ENCODE peak calls at places on chromosomes 12 and 14, in five cellular contexts. One of them, this sample, is unnamed.
A peak's percentile ranks its signal among the peaks of the same experiment; 100 is the strongest.

GRCh38 chr12:53068811-53069585 is 10.2 kb downstream of the SPRYD3 start:
- DNase-seq in upper lobe of right lung: peak; percentile 51
- DNase-seq in dorsolateral prefrontal cortex: no peak
- DNase-seq in hepatocyte: no peak
- DNase-seq in upper lobe of left lung: no peak
- DNase-seq in this sample: peak; percentile 74

GRCh38 chr12:22088886-22089285 is 42.9 kb downstream of the CMAS start:
- DNase-seq in upper lobe of left lung: no peak
- DNase-seq in upper lobe of right lung: no peak
- DNase-seq in dorsolateral prefrontal cortex: no peak
- DNase-seq in hepatocyte: no peak
- DNase-seq in this sample: peak; percentile 36

GRCh38 chr12:31008961-31009840 is 64.5 kb upstream of the DDX11 start:
- DNase-seq in upper lobe of left lung: no peak
- DNase-seq in upper lobe of right lung: peak; percentile 33
- DNase-seq in dorsolateral prefrontal cortex: peak; percentile 55
- DNase-seq in hepatocyte: no peak
- DNase-seq in this sample: no peak

GRCh38 chr14:44963775-44964380 is 1.9 kb downstream of the TOGARAM1 start:
- DNase-seq in upper lobe of right lung: no peak
- DNase-seq in hepatocyte: no peak
- DNase-seq in dorsolateral prefrontal cortex: peak; percentile 18
- DNase-seq in upper lobe of left lung: no peak
- DNase-seq in this sample: peak; percentile 5

GRCh38 chr12:89414851-89415250 is 62.5 kb upstream of the DUSP6 start:
- DNase-seq in upper lobe of left lung: no peak
- DNase-seq in hepatocyte: no peak
- DNase-seq in dorsolateral prefrontal cortex: no peak
- DNase-seq in upper lobe of right lung: no peak
- DNase-seq in this sample: no peak

GRCh38 chr12:105523164-105524057 is 192.9 kb downstream of the C12orf75 start:
- DNase-seq in dorsolateral prefrontal cortex: no peak
- DNase-seq in upper lobe of right lung: peak; percentile 74
- DNase-seq in hepatocyte: peak; percentile 76
- DNase-seq in upper lobe of left lung: peak; percentile 86
- DNase-seq in this sample: no peak

GRCh38 chr12:29396774-29397173 is 15.8 kb upstream of the ERGIC2 start:
- DNase-seq in dorsolateral prefrontal cortex: no peak
- DNase-seq in upper lobe of right lung: no peak
- DNase-seq in hepatocyte: no peak
- DNase-seq in upper lobe of left lung: no peak
- DNase-seq in this sample: no peak

GRCh38 chr14:90616313-90616712 is 199.9 kb downstream of the TTC7B start:
- DNase-seq in upper lobe of right lung: no peak
- DNase-seq in dorsolateral prefrontal cortex: no peak
- DNase-seq in hepatocyte: no peak
- DNase-seq in upper lobe of left lung: peak; percentile 62
- DNase-seq in this sample: no peak

GRCh38 chr14:49960453-49960852 is 67.6 kb downstream of the ARF6 start:
- DNase-seq in upper lobe of right lung: no peak
- DNase-seq in upper lobe of left lung: no peak
- DNase-seq in dorsolateral prefrontal cortex: no peak
- DNase-seq in hepatocyte: no peak
- DNase-seq in this sample: no peak

GRCh38 chr14:99592933-99593753 is 10.9 kb downstream of the CCDC85C start:
- DNase-seq in dorsolateral prefrontal cortex: no peak
- DNase-seq in hepatocyte: no peak
- DNase-seq in upper lobe of left lung: peak; percentile 83
- DNase-seq in upper lobe of right lung: no peak
- DNase-seq in this sample: no peak

GRCh38 chr14:79332504-79333197 is 878.7 kb downstream of the DIO2 start:
- DNase-seq in hepatocyte: no peak
- DNase-seq in upper lobe of right lung: no peak
- DNase-seq in upper lobe of left lung: no peak
- DNase-seq in dorsolateral prefrontal cortex: peak; percentile 24
- DNase-seq in this sample: no peak

GRCh38 chr14:95220663-95221231 is 63.4 kb upstream of the DICER1 start:
- DNase-seq in upper lobe of right lung: no peak
- DNase-seq in dorsolateral prefrontal cortex: no peak
- DNase-seq in hepatocyte: peak; percentile 31
- DNase-seq in upper lobe of left lung: no peak
- DNase-seq in this sample: no peak

GRCh38 chr12:13454991-13455696 is 258.6 kb downstream of the EMP1 start:
- DNase-seq in upper lobe of right lung: no peak
- DNase-seq in dorsolateral prefrontal cortex: no peak
- DNase-seq in upper lobe of left lung: no peak
- DNase-seq in hepatocyte: no peak
- DNase-seq in this sample: no peak

GRCh38 chr12:7588703-7589329 is 76.9 kb downstream of the APOBEC1 start:
- DNase-seq in hepatocyte: peak; percentile 65
- DNase-seq in dorsolateral prefrontal cortex: no peak
- DNase-seq in upper lobe of right lung: no peak
- DNase-seq in upper lobe of left lung: no peak
- DNase-seq in this sample: peak; percentile 30

GRCh38 chr12:59087077-59087673 is 166.9 kb upstream of the LRIG3 start:
- DNase-seq in upper lobe of left lung: no peak
- DNase-seq in hepatocyte: peak; percentile 17
- DNase-seq in upper lobe of right lung: no peak
- DNase-seq in dorsolateral prefrontal cortex: no peak
- DNase-seq in this sample: peak; percentile 39

GRCh38 chr12:65696227-65696626 is 128.1 kb upstream of the HMGA2 start:
- DNase-seq in upper lobe of right lung: no peak
- DNase-seq in upper lobe of left lung: no peak
- DNase-seq in hepatocyte: no peak
- DNase-seq in dorsolateral prefrontal cortex: no peak
- DNase-seq in this sample: no peak

GRCh38 chr14:105742531-105742848 is 216.1 kb downstream of the TMEM121 start:
- DNase-seq in upper lobe of right lung: no peak
- DNase-seq in hepatocyte: no peak
- DNase-seq in upper lobe of left lung: peak; percentile 62
- DNase-seq in dorsolateral prefrontal cortex: no peak
- DNase-seq in this sample: no peak

GRCh38 chr14:34781242-34781641 is 66.8 kb upstream of the CFL2 start:
- DNase-seq in upper lobe of right lung: no peak
- DNase-seq in upper lobe of left lung: no peak
- DNase-seq in dorsolateral prefrontal cortex: no peak
- DNase-seq in hepatocyte: no peak
- DNase-seq in this sample: peak; percentile 47

GRCh38 chr14:94455928-94456327 is 3.3 kb upstream of the SERPINA11 start:
- DNase-seq in upper lobe of right lung: no peak
- DNase-seq in upper lobe of left lung: no peak
- DNase-seq in dorsolateral prefrontal cortex: no peak
- DNase-seq in hepatocyte: no peak
- DNase-seq in this sample: no peak

GRCh38 chr12:108312073-108312884 is 26.8 kb downstream of the CMKLR1 start:
- DNase-seq in hepatocyte: no peak
- DNase-seq in dorsolateral prefrontal cortex: no peak
- DNase-seq in upper lobe of right lung: no peak
- DNase-seq in upper lobe of left lung: no peak
- DNase-seq in this sample: no peak

GRCh38 chr12:127063339-127064090 is 1203.5 kb upstream of the TMEM132C start:
- DNase-seq in upper lobe of right lung: no peak
- DNase-seq in hepatocyte: no peak
- DNase-seq in dorsolateral prefrontal cortex: no peak
- DNase-seq in upper lobe of left lung: no peak
- DNase-seq in this sample: peak; percentile 23

GRCh38 chr14:55052259-55052930 is 948 bp downstream of the MAPK1IP1L start:
- DNase-seq in upper lobe of right lung: no peak
- DNase-seq in upper lobe of left lung: no peak
- DNase-seq in hepatocyte: peak; percentile 23
- DNase-seq in dorsolateral prefrontal cortex: no peak
- DNase-seq in this sample: no peak

GRCh38 chr12:124655317-124656213 is 88.2 kb upstream of the NCOR2 start:
- DNase-seq in hepatocyte: peak; percentile 48
- DNase-seq in upper lobe of left lung: peak; percentile 87
- DNase-seq in upper lobe of right lung: peak; percentile 74
- DNase-seq in dorsolateral prefrontal cortex: peak; percentile 76
- DNase-seq in this sample: peak; percentile 21

GRCh38 chr12:71425568-71425967 is 14.0 kb upstream of the LGR5 start:
- DNase-seq in upper lobe of left lung: no peak
- DNase-seq in hepatocyte: no peak
- DNase-seq in upper lobe of right lung: no peak
- DNase-seq in dorsolateral prefrontal cortex: no peak
- DNase-seq in this sample: no peak

GRCh38 chr12:113818278-113818677 is 147.8 kb downstream of the RBM19 start:
- DNase-seq in upper lobe of left lung: no peak
- DNase-seq in hepatocyte: no peak
- DNase-seq in upper lobe of right lung: no peak
- DNase-seq in dorsolateral prefrontal cortex: no peak
- DNase-seq in this sample: no peak

GRCh38 chr12:113820842-113821241 is 145.3 kb downstream of the RBM19 start:
- DNase-seq in upper lobe of left lung: no peak
- DNase-seq in dorsolateral prefrontal cortex: no peak
- DNase-seq in hepatocyte: no peak
- DNase-seq in upper lobe of right lung: no peak
- DNase-seq in this sample: no peak

GRCh38 chr12:113820310-113820709 is 145.8 kb downstream of the RBM19 start:
- DNase-seq in dorsolateral prefrontal cortex: no peak
- DNase-seq in upper lobe of left lung: no peak
- DNase-seq in upper lobe of right lung: no peak
- DNase-seq in hepatocyte: no peak
- DNase-seq in this sample: no peak

GRCh38 chr12:113819495-113819894 is 146.6 kb downstream of the RBM19 start:
- DNase-seq in dorsolateral prefrontal cortex: no peak
- DNase-seq in upper lobe of right lung: no peak
- DNase-seq in hepatocyte: no peak
- DNase-seq in upper lobe of left lung: no peak
- DNase-seq in this sample: no peak

DNA sequence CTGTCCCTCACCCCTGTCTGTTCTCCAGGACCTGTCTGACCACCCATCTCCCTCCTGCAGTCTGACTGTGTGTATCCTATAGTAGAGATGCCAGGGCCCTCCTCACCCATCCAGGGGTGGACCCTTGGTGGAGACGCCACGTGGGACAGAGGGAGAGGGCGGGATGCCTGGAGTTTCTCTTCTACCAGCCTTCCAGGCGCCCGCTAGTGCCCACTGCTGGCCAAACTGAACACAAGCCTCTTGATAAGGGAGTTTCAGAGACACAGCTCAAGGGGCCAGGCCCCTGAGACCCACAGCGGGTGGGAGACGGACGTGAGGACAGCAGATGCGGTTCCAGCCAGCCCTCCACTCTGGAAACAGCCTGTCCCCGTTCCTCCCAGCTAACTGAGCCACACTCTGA is 147.3 kb downstream of the RBM19 start:
- DNase-seq in dorsolateral prefrontal cortex: no peak
- DNase-seq in upper lobe of right lung: no peak
- DNase-seq in hepatocyte: peak; percentile 24
- DNase-seq in upper lobe of left lung: no peak
- DNase-seq in this sample: no peak
- TF ChIP-seq CTCF in dorsolateral prefrontal cortex: no peak
- TF ChIP-seq CTCF in upper lobe of right lung: no peak
- TF ChIP-seq CTCF in hepatocyte: peak; percentile 31
- TF ChIP-seq CTCF in upper lobe of left lung: no peak
- TF ChIP-seq CTCF in this sample: no peak

DNA sequence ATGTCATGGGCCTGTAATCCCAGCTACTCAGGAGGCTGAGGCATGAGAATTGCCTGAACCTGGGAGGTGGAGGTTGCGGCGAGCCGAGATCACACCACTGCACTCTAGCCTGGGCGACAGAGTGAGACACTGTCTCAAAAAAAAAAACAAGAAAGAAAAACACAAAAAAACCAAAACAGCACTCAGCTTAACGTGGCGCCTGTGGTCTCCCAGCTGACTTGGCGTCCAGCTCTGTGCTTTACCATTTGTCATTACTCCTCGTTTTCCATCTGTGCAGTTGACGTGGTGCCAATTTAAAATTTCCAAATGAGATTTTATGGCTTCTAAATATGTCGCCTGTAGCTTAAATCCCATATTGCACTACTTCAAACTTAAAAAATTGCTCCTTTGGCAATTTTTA is 2.0 kb downstream of the MGP start:
- DNase-seq in hepatocyte: no peak
- DNase-seq in dorsolateral prefrontal cortex: peak; percentile 59
- DNase-seq in upper lobe of right lung: no peak
- DNase-seq in upper lobe of left lung: no peak
- DNase-seq in this sample: no peak
- H3K27ac ChIP-seq in hepatocyte: peak overlapping the region; percentile 72
- H3K27ac ChIP-seq in dorsolateral prefrontal cortex: no peak overlapping the region
- H3K27ac ChIP-seq in upper lobe of right lung: peak overlapping the region; percentile 73
- H3K27ac ChIP-seq in upper lobe of left lung: peak overlapping the region; percentile 68
- H3K27ac ChIP-seq in this sample: no peak overlapping the region

GRCh38 chr12:50057896-50058670 is 687 bp downstream of the ASIC1 start:
- DNase-seq in hepatocyte: no peak
- DNase-seq in dorsolateral prefrontal cortex: peak; percentile 23
- DNase-seq in upper lobe of left lung: no peak
- DNase-seq in upper lobe of right lung: no peak
- DNase-seq in this sample: no peak

GRCh38 chr12:50055831-50056628 is 1.4 kb upstream of the ASIC1 start:
- DNase-seq in hepatocyte: peak; percentile 76
- DNase-seq in upper lobe of right lung: no peak
- DNase-seq in upper lobe of left lung: peak; percentile 80
- DNase-seq in dorsolateral prefrontal cortex: peak; percentile 64
- DNase-seq in this sample: peak; percentile 79

GRCh38 chr12:50058743-50059312 is 1.4 kb downstream of the ASIC1 start:
- DNase-seq in upper lobe of left lung: peak; percentile 58
- DNase-seq in hepatocyte: no peak
- DNase-seq in upper lobe of right lung: no peak
- DNase-seq in dorsolateral prefrontal cortex: peak; percentile 20
- DNase-seq in this sample: no peak

GRCh38 chr12:50056629-50056976 is 793 bp upstream of the ASIC1 start:
- DNase-seq in upper lobe of right lung: no peak
- DNase-seq in dorsolateral prefrontal cortex: no peak
- DNase-seq in hepatocyte: no peak
- DNase-seq in upper lobe of left lung: no peak
- DNase-seq in this sample: no peak

DNA sequence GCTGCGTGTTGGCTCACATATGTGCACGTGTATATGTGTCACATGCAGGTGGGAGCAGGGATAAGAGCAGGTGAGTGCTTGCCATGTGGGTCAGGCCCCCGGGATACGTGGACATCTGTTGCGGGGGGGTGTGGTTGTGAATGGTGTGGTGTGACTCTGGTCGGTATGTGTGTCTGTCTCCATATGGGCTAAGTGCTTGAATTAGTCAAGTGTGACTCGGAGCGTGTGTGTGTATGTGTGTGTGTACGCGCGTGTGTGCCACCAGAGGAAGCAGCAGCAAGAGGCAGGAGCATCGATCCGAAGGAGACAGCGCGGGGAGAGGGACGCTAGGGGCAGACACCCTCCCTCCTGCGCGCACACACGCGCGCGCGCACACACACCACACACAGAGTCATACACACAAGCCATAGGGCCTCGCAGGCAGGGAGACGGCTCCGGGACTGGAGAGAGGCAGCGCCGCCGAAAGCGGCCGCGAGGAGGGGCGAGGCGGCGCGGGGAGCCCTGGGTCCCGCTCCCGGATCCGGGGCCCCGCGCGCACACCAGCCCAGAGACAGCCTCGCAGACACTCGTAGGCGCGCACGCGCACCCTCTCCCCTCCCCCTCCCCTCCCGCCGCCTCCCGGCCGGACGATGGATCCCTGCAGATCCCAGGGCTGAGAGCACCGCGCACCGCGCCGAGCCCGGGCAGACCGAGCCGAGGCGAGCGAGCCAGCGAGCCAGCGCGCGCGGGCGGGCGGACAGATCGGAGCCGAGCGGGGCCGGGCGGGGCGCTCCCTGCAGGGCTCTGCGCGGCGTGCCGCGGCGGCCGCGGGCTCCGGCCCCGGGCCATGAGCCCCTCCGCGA is at the start of gene ASIC1:
- DNase-seq in hepatocyte: peak; percentile 85
- DNase-seq in upper lobe of right lung: peak; percentile 84
- DNase-seq in dorsolateral prefrontal cortex: peak; percentile 79
- DNase-seq in upper lobe of left lung: peak; percentile 94
- DNase-seq in this sample: peak; percentile 68
- TF ChIP-seq CTCF in hepatocyte: no peak
- TF ChIP-seq CTCF in upper lobe of right lung: no peak
- TF ChIP-seq CTCF in dorsolateral prefrontal cortex: no peak
- TF ChIP-seq CTCF in upper lobe of left lung: no peak
- TF ChIP-seq CTCF in this sample: no peak

GRCh38 chr12:121839993-121840761 is 18.5 kb downstream of the HPD start:
- DNase-seq in dorsolateral prefrontal cortex: no peak
- DNase-seq in upper lobe of left lung: no peak
- DNase-seq in upper lobe of right lung: no peak
- DNase-seq in hepatocyte: no peak
- DNase-seq in this sample: no peak
- H3K27ac ChIP-seq in dorsolateral prefrontal cortex: no peak overlapping the region
- H3K27ac ChIP-seq in upper lobe of left lung: peak overlapping the region; percentile 81
- H3K27ac ChIP-seq in upper lobe of right lung: peak overlapping the region; percentile 75
- H3K27ac ChIP-seq in hepatocyte: peak overlapping the region; percentile 32
- H3K27ac ChIP-seq in this sample: peak overlapping the region; percentile 77

This sample was measured in RWPE1.